ENCODE peak calls at places on chromosomes 4 and X, in five cellular contexts. One of them, this sample, is unnamed.

GRCh38 chrX:57932266-57932665 is 22.0 kb upstream of the ZXDA start:
- DNase-seq in endothelial cell of umbilical vein: no peak
- DNase-seq in CD4-positive, alpha-beta memory T cell: no peak
- DNase-seq in heart right ventricle: no peak
- DNase-seq in K562: no peak
- DNase-seq in this sample: no peak

GRCh38 chr4:32689520-32689919 is 1969.4 kb downstream of the PCDH7 start:
- DNase-seq in CD4-positive, alpha-beta memory T cell: no peak
- DNase-seq in K562: no peak
- DNase-seq in heart right ventricle: no peak
- DNase-seq in endothelial cell of umbilical vein: no peak
- DNase-seq in this sample: no peak

GRCh38 chr4:76301068-76301774 is 5.3 kb upstream of the STBD1 start:
- DNase-seq in heart right ventricle: no peak
- DNase-seq in CD4-positive, alpha-beta memory T cell: no peak
- DNase-seq in K562: peak
- DNase-seq in endothelial cell of umbilical vein: no peak
- DNase-seq in this sample: no peak

GRCh38 chrX:56564921-56565861 is 1.8 kb downstream of the UBQLN2 start:
- DNase-seq in CD4-positive, alpha-beta memory T cell: no peak
- DNase-seq in heart right ventricle: no peak
- DNase-seq in endothelial cell of umbilical vein: no peak
- DNase-seq in K562: peak
- DNase-seq in this sample: no peak

GRCh38 chr4:86223472-86223871 is 136.4 kb downstream of the MAPK10 start:
- DNase-seq in heart right ventricle: no peak
- DNase-seq in endothelial cell of umbilical vein: peak
- DNase-seq in CD4-positive, alpha-beta memory T cell: no peak
- DNase-seq in K562: peak
- DNase-seq in this sample: peak

GRCh38 chr4:179989975-179990374 is 2253.2 kb upstream of the TENM3 start:
- DNase-seq in K562: no peak
- DNase-seq in heart right ventricle: no peak
- DNase-seq in endothelial cell of umbilical vein: no peak
- DNase-seq in CD4-positive, alpha-beta memory T cell: no peak
- DNase-seq in this sample: peak

GRCh38 chr4:126705271-126705670 is 927.5 kb upstream of the INTU start:
- DNase-seq in CD4-positive, alpha-beta memory T cell: no peak
- DNase-seq in endothelial cell of umbilical vein: no peak
- DNase-seq in K562: no peak
- DNase-seq in heart right ventricle: no peak
- DNase-seq in this sample: no peak

GRCh38 chrX:69032601-69033000 is 132.7 kb downstream of the PJA1 start:
- DNase-seq in heart right ventricle: no peak
- DNase-seq in CD4-positive, alpha-beta memory T cell: no peak
- DNase-seq in endothelial cell of umbilical vein: no peak
- DNase-seq in K562: no peak
- DNase-seq in this sample: no peak

GRCh38 chr4:82629238-82630000 is 67.6 kb upstream of the TMEM150C start:
- DNase-seq in heart right ventricle: no peak
- DNase-seq in K562: no peak
- DNase-seq in CD4-positive, alpha-beta memory T cell: no peak
- DNase-seq in endothelial cell of umbilical vein: no peak
- DNase-seq in this sample: no peak

GRCh38 chrX:134886201-134886600 is 104.6 kb upstream of the SMIM10 start:
- DNase-seq in K562: no peak
- DNase-seq in CD4-positive, alpha-beta memory T cell: no peak
- DNase-seq in endothelial cell of umbilical vein: no peak
- DNase-seq in heart right ventricle: no peak
- DNase-seq in this sample: no peak

GRCh38 chrX:2228466-2228865 is 272.3 kb downstream of the DHRSX start:
- DNase-seq in CD4-positive, alpha-beta memory T cell: no peak
- DNase-seq in endothelial cell of umbilical vein: no peak
- DNase-seq in heart right ventricle: no peak
- DNase-seq in K562: no peak
- DNase-seq in this sample: peak

GRCh38 chr4:127634181-127634580 is 1.4 kb downstream of the INTU start:
- DNase-seq in K562: no peak
- DNase-seq in heart right ventricle: no peak
- DNase-seq in CD4-positive, alpha-beta memory T cell: no peak
- DNase-seq in endothelial cell of umbilical vein: no peak
- DNase-seq in this sample: no peak

GRCh38 chr4:40200881-40201797 is 4.3 kb downstream of the RHOH start:
- DNase-seq in heart right ventricle: no peak
- DNase-seq in endothelial cell of umbilical vein: no peak
- DNase-seq in CD4-positive, alpha-beta memory T cell: peak
- DNase-seq in K562: no peak
- DNase-seq in this sample: no peak

GRCh38 chr4:40199999-40200880 is 3.4 kb downstream of the RHOH start:
- DNase-seq in heart right ventricle: no peak
- DNase-seq in K562: no peak
- DNase-seq in CD4-positive, alpha-beta memory T cell: peak
- DNase-seq in endothelial cell of umbilical vein: no peak
- DNase-seq in this sample: peak

GRCh38 chr4:40199179-40199670 is 2.4 kb downstream of the RHOH start:
- DNase-seq in K562: no peak
- DNase-seq in heart right ventricle: no peak
- DNase-seq in CD4-positive, alpha-beta memory T cell: peak
- DNase-seq in endothelial cell of umbilical vein: no peak
- DNase-seq in this sample: no peak

GRCh38 chr4:40202474-40202873 is 5.6 kb downstream of the RHOH start:
- DNase-seq in endothelial cell of umbilical vein: no peak
- DNase-seq in heart right ventricle: no peak
- DNase-seq in CD4-positive, alpha-beta memory T cell: no peak
- DNase-seq in K562: no peak
- DNase-seq in this sample: no peak

DNA sequence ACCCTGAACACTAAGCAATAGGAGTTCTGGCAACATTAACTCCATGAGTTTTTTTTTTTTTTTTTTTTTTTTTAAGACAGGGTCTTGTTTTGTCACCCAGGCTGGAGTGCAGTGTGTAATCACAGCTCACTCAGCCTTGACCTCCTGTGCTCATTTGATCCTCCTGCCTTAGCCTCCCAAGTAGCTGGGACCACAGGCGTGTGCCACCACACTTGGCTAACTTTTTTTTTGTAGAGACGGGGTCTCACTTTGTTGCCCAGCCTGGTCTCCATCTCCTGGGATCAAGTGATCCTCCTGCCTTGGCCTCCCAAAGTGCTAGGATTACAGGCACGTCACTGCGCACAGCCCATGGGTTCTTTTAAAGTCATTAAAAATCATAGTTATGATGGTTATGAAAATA is 5.1 kb downstream of the RHOH start:
- DNase-seq in endothelial cell of umbilical vein: no peak
- DNase-seq in CD4-positive, alpha-beta memory T cell: no peak
- DNase-seq in K562: no peak
- DNase-seq in heart right ventricle: no peak
- DNase-seq in this sample: no peak
- H3K4me3 ChIP-seq in endothelial cell of umbilical vein: no peak
- H3K4me3 ChIP-seq in CD4-positive, alpha-beta memory T cell: peak
- H3K4me3 ChIP-seq in K562: no peak
- H3K4me3 ChIP-seq in heart right ventricle: no peak
- H3K4me3 ChIP-seq in this sample: no peak

GRCh38 chr4:30716158-30716557 is 4.0 kb upstream of the PCDH7 start:
- DNase-seq in CD4-positive, alpha-beta memory T cell: no peak
- DNase-seq in K562: no peak
- DNase-seq in heart right ventricle: no peak
- DNase-seq in endothelial cell of umbilical vein: peak
- DNase-seq in this sample: peak
- H3K4me3 ChIP-seq in CD4-positive, alpha-beta memory T cell: no peak
- H3K4me3 ChIP-seq in K562: no peak
- H3K4me3 ChIP-seq in heart right ventricle: peak
- H3K4me3 ChIP-seq in endothelial cell of umbilical vein: peak
- H3K4me3 ChIP-seq in this sample: peak

DNA sequence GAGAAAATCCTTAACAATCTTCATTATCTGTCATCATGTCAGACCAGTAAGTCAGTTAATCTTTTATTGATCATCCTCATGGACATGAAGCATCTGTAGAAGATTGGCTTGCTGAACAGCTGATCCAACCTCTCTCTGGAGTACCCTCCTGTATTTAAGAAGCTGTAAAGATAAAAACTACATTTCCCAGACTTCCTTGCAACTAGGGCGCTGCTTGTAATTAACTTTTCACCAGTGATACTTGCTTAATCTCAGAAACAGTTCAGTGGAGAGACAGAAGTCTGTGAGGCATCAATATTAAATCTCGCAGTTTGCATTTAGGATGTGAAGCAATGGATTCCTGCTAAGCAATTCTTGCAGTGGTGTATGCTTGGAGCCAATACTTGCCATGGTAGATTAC is 36.0 kb upstream of the SMARCA5 start:
- DNase-seq in K562: no peak
- DNase-seq in endothelial cell of umbilical vein: no peak
- DNase-seq in heart right ventricle: no peak
- DNase-seq in CD4-positive, alpha-beta memory T cell: no peak
- DNase-seq in this sample: no peak
- H3K4me3 ChIP-seq in K562: no peak
- H3K4me3 ChIP-seq in endothelial cell of umbilical vein: no peak
- H3K4me3 ChIP-seq in heart right ventricle: no peak
- H3K4me3 ChIP-seq in CD4-positive, alpha-beta memory T cell: no peak
- H3K4me3 ChIP-seq in this sample: no peak

DNA sequence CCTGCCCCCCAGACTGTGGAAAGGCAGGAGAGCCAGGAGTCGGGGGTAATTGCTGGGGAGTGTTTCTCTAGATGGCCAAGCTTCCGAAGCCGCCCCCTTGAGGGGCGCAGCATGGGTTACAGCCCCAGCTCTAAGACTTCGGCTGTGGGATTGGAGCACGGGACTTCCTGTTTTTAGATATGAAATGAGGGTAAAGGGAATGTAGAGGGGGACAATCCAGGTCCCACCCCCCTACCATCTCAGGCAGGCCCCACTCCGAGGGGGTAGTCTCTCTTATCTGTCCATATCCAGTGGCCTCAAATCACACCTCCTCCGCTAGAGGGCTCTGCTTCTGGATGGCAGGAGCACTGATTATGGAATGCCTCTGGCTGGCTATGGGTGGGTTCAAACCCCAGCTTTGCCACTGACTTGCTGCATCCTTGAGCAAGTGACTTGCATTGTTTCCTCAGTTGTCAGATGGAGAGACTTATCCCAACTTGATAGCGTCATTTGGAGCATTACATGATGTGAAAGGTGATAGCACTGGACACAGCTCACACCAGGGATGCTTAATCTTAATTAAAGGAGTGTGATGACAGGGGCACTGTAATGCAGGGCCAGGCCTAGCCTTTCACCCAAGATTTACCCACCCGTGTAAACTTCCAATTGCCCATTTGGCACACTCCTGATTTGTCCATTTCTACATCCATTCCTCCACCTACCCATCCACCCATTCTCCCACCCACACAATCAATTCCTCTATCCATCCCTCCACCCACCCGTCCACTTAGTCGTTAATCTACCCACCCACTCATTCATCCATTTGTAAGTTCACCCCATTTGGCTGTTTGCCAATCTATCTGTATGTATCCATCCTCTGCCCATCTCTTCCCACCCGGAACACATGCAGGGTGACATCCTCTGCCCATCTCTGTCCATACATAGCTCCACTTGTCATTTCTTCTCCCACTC is 845 bp upstream of the KCND1 start:
- DNase-seq in heart right ventricle: peak
- DNase-seq in CD4-positive, alpha-beta memory T cell: peak
- DNase-seq in K562: peak
- DNase-seq in endothelial cell of umbilical vein: peak
- DNase-seq in this sample: peak
- H3K4me3 ChIP-seq in heart right ventricle: peak
- H3K4me3 ChIP-seq in CD4-positive, alpha-beta memory T cell: no peak
- H3K4me3 ChIP-seq in K562: peak
- H3K4me3 ChIP-seq in endothelial cell of umbilical vein: peak
- H3K4me3 ChIP-seq in this sample: no peak

DNA sequence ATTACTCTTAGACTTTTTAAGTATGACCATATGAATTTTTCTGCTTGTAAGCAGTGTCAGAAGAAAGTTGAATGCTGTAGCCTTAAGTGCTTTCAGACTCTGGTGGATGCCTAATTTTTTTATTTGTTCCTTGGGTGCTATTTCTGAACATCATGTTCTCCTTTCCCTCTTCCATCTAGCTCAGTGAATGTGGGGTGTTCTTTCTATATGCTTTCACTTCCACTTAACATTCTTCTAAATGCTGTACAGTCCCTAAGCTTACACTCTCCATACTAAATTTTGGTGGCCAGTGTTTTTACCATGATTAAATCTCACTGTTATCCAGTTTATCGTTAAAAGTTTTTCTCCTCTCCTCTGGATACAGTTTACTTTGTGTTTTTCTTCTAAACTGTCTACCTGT is 3.6 kb downstream of the DCK start:
- DNase-seq in CD4-positive, alpha-beta memory T cell: no peak
- DNase-seq in K562: no peak
- DNase-seq in heart right ventricle: no peak
- DNase-seq in endothelial cell of umbilical vein: no peak
- DNase-seq in this sample: no peak
- H3K4me3 ChIP-seq in CD4-positive, alpha-beta memory T cell: no peak
- H3K4me3 ChIP-seq in K562: no peak
- H3K4me3 ChIP-seq in heart right ventricle: no peak
- H3K4me3 ChIP-seq in endothelial cell of umbilical vein: no peak
- H3K4me3 ChIP-seq in this sample: no peak

GRCh38 chr4:146029939-146030710 is 91.5 kb upstream of the ZNF827 start:
- DNase-seq in endothelial cell of umbilical vein: no peak
- DNase-seq in heart right ventricle: no peak
- DNase-seq in CD4-positive, alpha-beta memory T cell: no peak
- DNase-seq in K562: no peak
- DNase-seq in this sample: no peak
- H3K4me3 ChIP-seq in endothelial cell of umbilical vein: no peak
- H3K4me3 ChIP-seq in heart right ventricle: no peak
- H3K4me3 ChIP-seq in CD4-positive, alpha-beta memory T cell: no peak
- H3K4me3 ChIP-seq in K562: no peak
- H3K4me3 ChIP-seq in this sample: no peak

GRCh38 chrX:24799078-24799477 is 105.4 kb downstream of the POLA1 start:
- DNase-seq in K562: no peak
- DNase-seq in heart right ventricle: no peak
- DNase-seq in endothelial cell of umbilical vein: no peak
- DNase-seq in CD4-positive, alpha-beta memory T cell: no peak
- DNase-seq in this sample: no peak

GRCh38 chrX:24799565-24799964 is 105.8 kb downstream of the POLA1 start:
- DNase-seq in endothelial cell of umbilical vein: no peak
- DNase-seq in heart right ventricle: no peak
- DNase-seq in CD4-positive, alpha-beta memory T cell: no peak
- DNase-seq in K562: no peak
- DNase-seq in this sample: no peak

GRCh38 chrX:24796204-24796603 is 102.5 kb downstream of the POLA1 start:
- DNase-seq in K562: no peak
- DNase-seq in heart right ventricle: no peak
- DNase-seq in endothelial cell of umbilical vein: no peak
- DNase-seq in CD4-positive, alpha-beta memory T cell: no peak
- DNase-seq in this sample: no peak
- H3K4me3 ChIP-seq in K562: no peak
- H3K4me3 ChIP-seq in heart right ventricle: no peak
- H3K4me3 ChIP-seq in endothelial cell of umbilical vein: no peak
- H3K4me3 ChIP-seq in CD4-positive, alpha-beta memory T cell: no peak
- H3K4me3 ChIP-seq in this sample: no peak